ENCODE peak calls at places on chromosomes 5 and 9, in five cellular contexts. A is GM23248, T is GM23338, U is IMR-90, B is MM.1S. M is an unnamed sample.

GRCh38 chr5:169027456-169028118 is 273.4 kb downstream of the SLIT3 start:
- DNase-seq in A (no peak), T (no peak), U (no peak), B (no peak), M (peak; percentile 8)

GRCh38 chr9:93255994-93256877 is 72.3 kb downstream of the WNK2 start:
- DNase-seq in A (no peak), T (no peak), U (no peak), B (no peak), M (no peak)

GRCh38 chr9:126523621-126524111 is 90.1 kb upstream of the LMX1B start:
- DNase-seq in A (peak; percentile 42), T (no peak), U (no peak), B (no peak), M (no peak)

GRCh38 chr9:61671276-61671973 is 481.6 kb downstream of the SPATA31A7 start:
- DNase-seq in A (no peak), T (no peak), U (no peak), B (no peak), M (no peak)

GRCh38 chr9:14627513-14627912 is 65.7 kb downstream of the ZDHHC21 start:
- DNase-seq in A (no peak), T (no peak), U (no peak), B (no peak), M (no peak)

GRCh38 chr9:106916491-106917235 is 53.7 kb downstream of the ZNF462 start:
- DNase-seq in A (peak; percentile 79), T (peak; percentile 66), U (peak; percentile 92), B (no peak), M (no peak)

GRCh38 chr5:43073597-43074546 is 33.8 kb upstream of the ANXA2R start:
- DNase-seq in A (peak; percentile 61), T (peak; percentile 81), U (peak; percentile 40), B (peak; percentile 40), M (peak; percentile 46)

GRCh38 chr9:14814229-14814628 is 91.7 kb upstream of the CER1 start:
- DNase-seq in A (no peak), T (no peak), U (no peak), B (no peak), M (no peak)

GRCh38 chr5:142364251-142365145 is 39.7 kb upstream of the SPRY4 start:
- DNase-seq in A (no peak), T (peak; percentile 41), U (no peak), B (no peak), M (no peak)

GRCh38 chr9:93306081-93306480 is 122.1 kb downstream of the WNK2 start:
- DNase-seq in A (no peak), T (no peak), U (no peak), B (no peak), M (no peak)

GRCh38 chr5:149636861-149637246 is 55.6 kb downstream of the ARHGEF37 start:
- DNase-seq in A (peak; percentile 90), T (peak; percentile 96), U (peak; percentile 62), B (peak; percentile 27), M (peak; percentile 80)

GRCh38 chr5:125410501-125411162 is 664.2 kb upstream of the ZNF608 start:
- DNase-seq in A (peak; percentile 83), T (no peak), U (peak; percentile 67), B (no peak), M (no peak)

GRCh38 chr5:60334281-60334713 is 365.7 kb downstream of the DEPDC1B start:
- DNase-seq in A (peak; percentile 86), T (no peak), U (peak; percentile 65), B (no peak), M (no peak)

GRCh38 chr5:1312206-1312605 is 17.3 kb upstream of the TERT start:
- DNase-seq in A (no peak), T (no peak), U (no peak), B (peak; percentile 41), M (no peak)

GRCh38 chr5:167064199-167064811 is 1227.1 kb upstream of the WWC1 start:
- DNase-seq in A (no peak), T (peak; percentile 35), U (no peak), B (no peak), M (peak; percentile 91)

GRCh38 chr5:74517700-74518099 is 122.8 kb downstream of the ENC1 start:
- DNase-seq in A (peak; percentile 91), T (no peak), U (peak; percentile 86), B (no peak), M (no peak)

GRCh38 chr5:143456952-143457547 is 53.6 kb upstream of the NR3C1 start:
- DNase-seq in A (peak; percentile 76), T (no peak), U (peak; percentile 76), B (no peak), M (no peak)

GRCh38 chr5:154755361-154756202 is at the start of gene LARP1:
- DNase-seq in A (peak; percentile 67), T (no peak), U (peak; percentile 19), B (peak; percentile 39), M (peak; percentile 70)

GRCh38 chr9:33106827-33107621 is 30.6 kb upstream of the SMU1 start:
- DNase-seq in A (peak; percentile 86), T (peak; percentile 46), U (peak; percentile 89), B (no peak), M (no peak)

GRCh38 chr9:131006601-131007000 is 2.4 kb upstream of the LAMC3 start:
- DNase-seq in A (no peak), T (no peak), U (no peak), B (no peak), M (no peak)

GRCh38 chr5:40834391-40834848 is 602 bp downstream of the RPL37 start:
- DNase-seq in A (peak; percentile 69), T (no peak), U (peak; percentile 33), B (peak; percentile 53), M (peak; percentile 31)
- H4K20me1 ChIP-seq in A (peaks cover 9% of the 10 kb centered on the region), T (peaks cover 34% of the 10 kb centered on the region), U (peaks cover 55% of the 10 kb centered on the region), B (peaks cover 23% of the 10 kb centered on the region), M (peaks cover 53% of the 10 kb centered on the region)

DNA sequence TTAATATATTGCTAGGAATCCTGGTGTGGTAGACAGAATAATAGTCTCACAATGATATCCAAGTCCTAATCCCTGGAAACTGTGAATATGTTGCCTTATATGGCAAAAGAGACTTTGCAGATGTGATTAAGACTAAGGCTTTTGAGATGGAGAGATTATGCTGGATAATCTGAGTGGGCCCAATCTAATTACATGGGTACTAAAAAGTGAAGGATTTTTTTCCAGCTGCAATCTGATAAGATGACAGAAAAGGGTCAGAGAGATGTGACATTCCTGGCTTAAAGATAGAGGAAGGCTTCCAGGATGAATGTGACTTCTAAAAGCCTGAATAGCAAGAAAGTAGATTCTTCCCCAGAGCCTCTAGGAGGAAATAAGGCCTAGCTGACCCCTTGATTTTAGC is 80.7 kb upstream of the MPDZ start:
- DNase-seq in A (no peak), T (no peak), U (no peak), B (no peak), M (no peak)
- H4K20me1 ChIP-seq in A (no peaks in the 10 kb centered on the region), T (no peaks in the 10 kb centered on the region), U (no peaks in the 10 kb centered on the region), B (no peaks in the 10 kb centered on the region), M (no peaks in the 10 kb centered on the region)

GRCh38 chr9:34200092-34200491 is 21.2 kb downstream of the UBAP1 start:
- DNase-seq in A (no peak), T (no peak), U (no peak), B (no peak), M (no peak)

GRCh38 chr9:34197756-34198711 is 19.2 kb downstream of the UBAP1 start:
- DNase-seq in A (no peak), T (peak; percentile 87), U (no peak), B (no peak), M (peak; percentile 51)

GRCh38 chr9:34195143-34195542 is 16.3 kb downstream of the UBAP1 start:
- DNase-seq in A (no peak), T (no peak), U (no peak), B (no peak), M (no peak)

DNA sequence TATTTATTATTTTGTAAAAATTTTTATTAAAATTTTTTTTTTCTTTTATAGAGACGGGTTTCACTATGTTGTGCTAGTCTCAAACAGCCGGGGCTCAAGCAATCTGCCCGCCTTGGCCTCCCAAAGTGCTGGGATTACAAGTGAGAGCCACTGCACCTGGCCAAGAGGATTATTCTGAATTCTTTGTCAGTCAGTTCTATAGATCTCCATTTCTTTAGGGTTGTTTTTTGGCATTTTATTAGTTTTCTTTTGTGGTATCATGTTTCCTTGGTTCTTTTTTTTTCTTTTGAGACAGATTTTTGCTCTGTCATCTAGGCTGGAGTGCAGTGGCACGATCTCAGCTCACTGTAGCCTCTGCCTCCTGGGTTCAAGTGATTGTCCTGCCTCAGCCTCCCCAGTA is 18.4 kb downstream of the UBAP1 start:
- DNase-seq in A (no peak), T (no peak), U (no peak), B (no peak), M (no peak)
- H4K20me1 ChIP-seq in A (peaks cover 13% of the 10 kb centered on the region), T (peaks cover 11% of the 10 kb centered on the region), U (peaks cover 73% of the 10 kb centered on the region), B (peaks cover 5% of the 10 kb centered on the region), M (no peaks in the 10 kb centered on the region)

DNA sequence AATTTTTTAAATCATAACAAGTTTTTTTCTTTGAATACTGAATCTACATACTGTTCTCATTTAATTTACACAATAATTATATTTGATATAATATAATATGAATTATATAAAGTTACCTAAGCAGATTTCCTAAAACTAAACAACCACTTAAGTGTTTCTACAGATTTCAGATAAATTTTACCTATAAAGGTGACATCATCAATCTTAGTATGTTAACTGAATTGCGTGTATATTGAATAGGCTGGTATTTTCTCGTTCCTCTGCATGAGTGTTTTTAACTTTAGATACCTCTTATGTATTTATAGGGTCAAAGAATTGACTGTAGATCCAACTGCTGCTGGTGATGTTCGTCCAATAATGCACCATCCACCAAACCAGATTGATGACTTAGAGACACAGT is 30.3 kb downstream of the DIMT1 start:
- DNase-seq in A (no peak), T (no peak), U (no peak), B (no peak), M (no peak)
- H4K20me1 ChIP-seq in A (no peaks in the 10 kb centered on the region), T (peaks cover 8% of the 10 kb centered on the region), U (no peaks in the 10 kb centered on the region), B (no peaks in the 10 kb centered on the region), M (no peaks in the 10 kb centered on the region)

GRCh38 chr9:81671880-81672280 is 17.5 kb downstream of the TLE1 start:
- DNase-seq in A (no peak), T (no peak), U (peak; percentile 70), B (no peak), M (no peak)
- H4K20me1 ChIP-seq in A (no peaks in the 10 kb centered on the region), T (peaks cover 68% of the 10 kb centered on the region), U (peaks cover 4% of the 10 kb centered on the region), B (no peaks in the 10 kb centered on the region), M (no peaks in the 10 kb centered on the region)

GRCh38 chr5:80665057-80665456 is 10.3 kb upstream of the DHFR start:
- DNase-seq in A (no peak), T (no peak), U (no peak), B (no peak), M (no peak)
- H4K20me1 ChIP-seq in A (no peaks in the 10 kb centered on the region), T (peaks cover 2% of the 10 kb centered on the region), U (no peaks in the 10 kb centered on the region), B (no peaks in the 10 kb centered on the region), M (no peaks in the 10 kb centered on the region)

DNA sequence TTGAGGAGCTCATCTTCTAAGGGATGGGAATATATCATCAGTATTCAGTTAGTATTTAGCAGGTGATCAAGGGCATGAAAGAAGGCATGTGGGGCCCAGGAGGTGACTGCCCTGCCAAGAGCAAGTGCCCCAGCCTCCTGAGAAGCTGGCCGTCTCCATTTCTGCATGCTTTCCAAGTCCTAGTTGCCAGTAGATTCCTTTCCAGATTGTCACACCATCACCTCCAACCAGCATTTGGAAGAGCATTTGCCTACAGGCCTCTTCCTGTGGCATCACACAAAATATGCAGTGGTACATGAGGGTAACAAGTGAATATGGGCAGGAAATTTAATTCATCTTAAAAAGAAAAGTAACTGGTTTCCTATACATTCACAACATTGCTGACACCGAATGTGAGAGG is 7.5 kb downstream of the TNFAIP8 start:
- DNase-seq in A (no peak), T (no peak), U (no peak), B (no peak), M (no peak)
- H4K20me1 ChIP-seq in A (no peaks in the 10 kb centered on the region), T (no peaks in the 10 kb centered on the region), U (no peaks in the 10 kb centered on the region), B (peaks cover 56% of the 10 kb centered on the region), M (no peaks in the 10 kb centered on the region)

GRCh38 chr9:109094268-109094667 is 25.5 kb downstream of the TMEM245 start:
- DNase-seq in A (no peak), T (no peak), U (no peak), B (no peak), M (no peak)
- H4K20me1 ChIP-seq in A (no peaks in the 10 kb centered on the region), T (peaks cover 39% of the 10 kb centered on the region), U (peaks cover 21% of the 10 kb centered on the region), B (no peaks in the 10 kb centered on the region), M (peaks cover 61% of the 10 kb centered on the region)

GRCh38 chr5:140413230-140413629 is 11.6 kb downstream of the ANKHD1 start:
- DNase-seq in A (no peak), T (no peak), U (no peak), B (no peak), M (no peak)
- H4K20me1 ChIP-seq in A (no peaks in the 10 kb centered on the region), T (peaks cover 38% of the 10 kb centered on the region), U (peaks cover 26% of the 10 kb centered on the region), B (peaks cover 27% of the 10 kb centered on the region), M (peaks cover 50% of the 10 kb centered on the region)